ENCODE peak calls at places on chromosomes 6 and 20, in four cellular contexts. One of them, this sample, is unnamed.

GRCh38 chr6:74971631-74972030 is 234.2 kb downstream of the COL12A1 start:
- DNase-seq in SK-N-SH: no peak
- DNase-seq in GM12878: no peak
- DNase-seq in K562: no peak
- DNase-seq in this sample: no peak

GRCh38 chr6:47044418-47044817 is 2.3 kb upstream of the ADGRF1 start:
- DNase-seq in GM12878: no peak
- DNase-seq in K562: no peak
- DNase-seq in SK-N-SH: no peak
- DNase-seq in this sample: peak

GRCh38 chr20:46787986-46788762 is 78.7 kb downstream of the SLC2A10 start:
- DNase-seq in GM12878: no peak
- DNase-seq in K562: no peak
- DNase-seq in SK-N-SH: no peak
- DNase-seq in this sample: no peak

GRCh38 chr6:26025894-26026832 is 61.1 kb upstream of the HFE start:
- DNase-seq in GM12878: peak
- DNase-seq in K562: peak
- DNase-seq in SK-N-SH: peak
- DNase-seq in this sample: peak

GRCh38 chr6:38580030-38580429 is 59.7 kb downstream of the BTBD9 start:
- DNase-seq in GM12878: no peak
- DNase-seq in SK-N-SH: no peak
- DNase-seq in K562: peak
- DNase-seq in this sample: no peak

GRCh38 chr6:139852484-139853140 is 478.2 kb upstream of the CITED2 start:
- DNase-seq in K562: no peak
- DNase-seq in SK-N-SH: no peak
- DNase-seq in GM12878: no peak
- DNase-seq in this sample: no peak

GRCh38 chr6:15793288-15793687 is 130.5 kb upstream of the DTNBP1 start:
- DNase-seq in K562: peak
- DNase-seq in SK-N-SH: no peak
- DNase-seq in GM12878: no peak
- DNase-seq in this sample: no peak

GRCh38 chr6:39188577-39188976 is 40.7 kb downstream of the KCNK5 start:
- DNase-seq in GM12878: no peak
- DNase-seq in SK-N-SH: no peak
- DNase-seq in K562: peak
- DNase-seq in this sample: no peak

GRCh38 chr6:43714311-43715055 is 26.9 kb upstream of the MRPS18A start:
- DNase-seq in SK-N-SH: peak
- DNase-seq in K562: peak
- DNase-seq in GM12878: no peak
- DNase-seq in this sample: no peak

GRCh38 chr6:35736293-35736894 is 438 bp upstream of the ARMC12 start:
- DNase-seq in K562: peak
- DNase-seq in GM12878: no peak
- DNase-seq in SK-N-SH: peak
- DNase-seq in this sample: no peak

GRCh38 chr20:51542033-51542893 is at the start of gene NFATC2:
- DNase-seq in K562: peak
- DNase-seq in GM12878: no peak
- DNase-seq in SK-N-SH: peak
- DNase-seq in this sample: no peak

GRCh38 chr20:50244352-50245149 is 53.9 kb downstream of the CEBPB start:
- DNase-seq in K562: no peak
- DNase-seq in SK-N-SH: no peak
- DNase-seq in GM12878: no peak
- DNase-seq in this sample: peak

GRCh38 chr20:50523552-50524167 is 13.5 kb downstream of the PTPN1 start:
- DNase-seq in GM12878: no peak
- DNase-seq in SK-N-SH: no peak
- DNase-seq in K562: no peak
- DNase-seq in this sample: no peak

GRCh38 chr6:4935486-4935885 is 68.4 kb downstream of the RPP40 start:
- DNase-seq in K562: no peak
- DNase-seq in SK-N-SH: no peak
- DNase-seq in GM12878: no peak
- DNase-seq in this sample: no peak

GRCh38 chr20:50943091-50943490 is 11.9 kb upstream of the ADNP start:
- DNase-seq in GM12878: no peak
- DNase-seq in SK-N-SH: no peak
- DNase-seq in K562: no peak
- DNase-seq in this sample: no peak

GRCh38 chr20:4043329-4043728 is 28.0 kb upstream of the RNF24 start:
- DNase-seq in K562: no peak
- DNase-seq in GM12878: no peak
- DNase-seq in SK-N-SH: no peak
- DNase-seq in this sample: no peak

GRCh38 chr6:159060107-159060506 is 15.3 kb upstream of the TAGAP start:
- DNase-seq in K562: no peak
- DNase-seq in SK-N-SH: no peak
- DNase-seq in GM12878: no peak
- DNase-seq in this sample: no peak

GRCh38 chr6:18742406-18742805 is 355.3 kb downstream of the RNF144B start:
- DNase-seq in SK-N-SH: no peak
- DNase-seq in K562: no peak
- DNase-seq in GM12878: no peak
- DNase-seq in this sample: no peak

GRCh38 chr6:642805-643204 is 14.1 kb downstream of the HUS1B start:
- DNase-seq in K562: no peak
- DNase-seq in SK-N-SH: no peak
- DNase-seq in GM12878: no peak
- DNase-seq in this sample: no peak

GRCh38 chr6:91569071-91569470 is 982.2 kb upstream of the MAP3K7 start:
- DNase-seq in SK-N-SH: no peak
- DNase-seq in GM12878: no peak
- DNase-seq in K562: no peak
- DNase-seq in this sample: no peak

GRCh38 chr20:48155231-48155630 is 369.9 kb upstream of the SULF2 start:
- DNase-seq in SK-N-SH: no peak
- DNase-seq in K562: no peak
- DNase-seq in GM12878: no peak
- DNase-seq in this sample: no peak

GRCh38 chr20:16664031-16664430 is 65.8 kb upstream of the SNRPB2 start:
- DNase-seq in GM12878: no peak
- DNase-seq in SK-N-SH: no peak
- DNase-seq in K562: no peak
- DNase-seq in this sample: no peak

GRCh38 chr20:32574296-32575226 is 10.6 kb downstream of the NOL4L start:
- DNase-seq in GM12878: no peak
- DNase-seq in K562: peak
- DNase-seq in SK-N-SH: no peak
- DNase-seq in this sample: no peak

GRCh38 chr6:28551891-28552666 is 26.4 kb downstream of the GPX5 start:
- DNase-seq in SK-N-SH: no peak
- DNase-seq in GM12878: no peak
- DNase-seq in K562: no peak
- DNase-seq in this sample: no peak

GRCh38 chr6:24752917-24753486 is 21.7 kb upstream of the GMNN start:
- DNase-seq in K562: no peak
- DNase-seq in SK-N-SH: no peak
- DNase-seq in GM12878: no peak
- DNase-seq in this sample: no peak

GRCh38 chr6:15401769-15402250 is 155.9 kb downstream of the JARID2 start:
- DNase-seq in GM12878: no peak
- DNase-seq in K562: no peak
- DNase-seq in SK-N-SH: no peak
- DNase-seq in this sample: no peak

GRCh38 chr6:161168281-161168891 is 105.5 kb downstream of the AGPAT4 start:
- DNase-seq in SK-N-SH: peak
- DNase-seq in K562: no peak
- DNase-seq in GM12878: no peak
- DNase-seq in this sample: peak

GRCh38 chr6:127641905-127642304 is 64.9 kb downstream of the C6orf58 start:
- DNase-seq in GM12878: no peak
- DNase-seq in K562: no peak
- DNase-seq in SK-N-SH: peak
- DNase-seq in this sample: peak

GRCh38 chr6:26270903-26271639 is 93.9 kb upstream of the BTN3A2 start:
- DNase-seq in GM12878: peak
- DNase-seq in K562: no peak
- DNase-seq in SK-N-SH: peak
- DNase-seq in this sample: no peak

GRCh38 chr6:156883497-156884252 is 106.5 kb downstream of the ARID1B start:
- DNase-seq in SK-N-SH: no peak
- DNase-seq in K562: no peak
- DNase-seq in GM12878: no peak
- DNase-seq in this sample: no peak

GRCh38 chr6:144634371-144634770 is 349.2 kb downstream of the UTRN start:
- DNase-seq in SK-N-SH: no peak
- DNase-seq in GM12878: no peak
- DNase-seq in K562: no peak
- DNase-seq in this sample: no peak

GRCh38 chr20:40687384-40688128 is 1.5 kb downstream of the MAFB start:
- DNase-seq in SK-N-SH: peak
- DNase-seq in K562: no peak
- DNase-seq in GM12878: no peak
- DNase-seq in this sample: no peak

GRCh38 chr20:63567382-63568169 is 6.5 kb downstream of the HELZ2 start:
- DNase-seq in GM12878: peak
- DNase-seq in K562: no peak
- DNase-seq in SK-N-SH: no peak
- DNase-seq in this sample: no peak

GRCh38 chr6:22756365-22756764 is 187.0 kb downstream of the HDGFL1 start:
- DNase-seq in GM12878: no peak
- DNase-seq in K562: no peak
- DNase-seq in SK-N-SH: no peak
- DNase-seq in this sample: no peak

GRCh38 chr20:57095426-57095825 is 171.0 kb downstream of the BMP7 start:
- DNase-seq in K562: no peak
- DNase-seq in GM12878: no peak
- DNase-seq in SK-N-SH: no peak
- DNase-seq in this sample: no peak

GRCh38 chr20:8385247-8385646 is 253.2 kb downstream of the PLCB1 start:
- DNase-seq in GM12878: no peak
- DNase-seq in SK-N-SH: no peak
- DNase-seq in K562: no peak
- DNase-seq in this sample: no peak
- TF ChIP-seq SIN3A in GM12878: no peak
- TF ChIP-seq SIN3A in SK-N-SH: no peak
- TF ChIP-seq SIN3A in K562: no peak
- TF ChIP-seq SIN3A in this sample: no peak

GRCh38 chr6:71383476-71383875 is 94.9 kb downstream of the OGFRL1 start:
- DNase-seq in K562: no peak
- DNase-seq in SK-N-SH: no peak
- DNase-seq in GM12878: no peak
- DNase-seq in this sample: peak
- TF ChIP-seq SIN3A in K562: no peak
- TF ChIP-seq SIN3A in SK-N-SH: no peak
- TF ChIP-seq SIN3A in GM12878: no peak
- TF ChIP-seq SIN3A in this sample: no peak

DNA sequence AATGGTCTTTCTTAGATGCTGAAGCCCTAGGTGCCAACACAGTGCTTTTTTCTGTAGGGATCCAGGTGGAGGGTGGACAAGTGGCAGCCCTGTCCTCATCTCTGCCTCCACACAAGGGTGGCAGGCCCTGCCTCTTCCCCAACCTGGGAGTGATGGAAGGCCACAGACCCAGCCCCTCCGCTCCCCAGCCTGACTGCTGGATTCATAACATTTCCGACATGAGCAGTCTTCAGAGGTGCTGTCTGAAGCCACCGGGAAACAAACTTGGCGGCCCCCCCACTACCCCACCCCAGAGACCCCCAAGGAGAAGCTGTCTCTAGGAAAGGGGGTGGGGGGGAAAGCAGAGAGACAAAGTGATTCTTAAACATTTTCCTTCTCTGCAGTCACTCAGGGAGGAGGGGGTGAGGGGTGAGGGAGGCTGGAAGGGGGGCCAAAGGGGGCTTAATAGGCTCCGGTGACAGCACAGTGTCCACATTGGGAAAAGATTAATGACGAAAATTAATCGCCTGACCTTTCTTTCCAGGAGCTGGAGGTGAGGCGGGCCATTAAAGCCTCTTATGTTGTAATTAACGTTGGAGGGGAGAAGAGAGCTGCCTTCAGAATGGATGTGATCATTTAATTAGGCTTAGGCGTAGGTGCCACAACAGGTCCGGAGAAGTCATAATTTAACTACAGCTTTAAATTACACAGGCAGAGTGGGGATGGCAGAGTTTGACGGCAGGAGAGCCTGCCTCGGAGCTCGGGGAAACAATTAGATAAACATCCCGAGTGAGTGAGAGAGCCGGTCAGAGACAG is 76.8 kb upstream of the FOXP4 start:
- DNase-seq in K562: no peak
- DNase-seq in GM12878: no peak
- DNase-seq in SK-N-SH: no peak
- DNase-seq in this sample: no peak
- TF ChIP-seq SIN3A in K562: no peak
- TF ChIP-seq SIN3A in GM12878: no peak
- TF ChIP-seq SIN3A in SK-N-SH: no peak
- TF ChIP-seq SIN3A in this sample: no peak

GRCh38 chr20:6483727-6484126 is 283.8 kb upstream of the BMP2 start:
- DNase-seq in SK-N-SH: no peak
- DNase-seq in K562: no peak
- DNase-seq in GM12878: no peak
- DNase-seq in this sample: no peak

GRCh38 chr20:6485376-6485775 is 282.1 kb upstream of the BMP2 start:
- DNase-seq in K562: no peak
- DNase-seq in GM12878: no peak
- DNase-seq in SK-N-SH: no peak
- DNase-seq in this sample: no peak

GRCh38 chr20:6490849-6491248 is 276.6 kb upstream of the BMP2 start:
- DNase-seq in SK-N-SH: no peak
- DNase-seq in GM12878: no peak
- DNase-seq in K562: no peak
- DNase-seq in this sample: no peak

GRCh38 chr20:6492396-6493055 is 275.0 kb upstream of the BMP2 start:
- DNase-seq in SK-N-SH: no peak
- DNase-seq in GM12878: no peak
- DNase-seq in K562: no peak
- DNase-seq in this sample: no peak

DNA sequence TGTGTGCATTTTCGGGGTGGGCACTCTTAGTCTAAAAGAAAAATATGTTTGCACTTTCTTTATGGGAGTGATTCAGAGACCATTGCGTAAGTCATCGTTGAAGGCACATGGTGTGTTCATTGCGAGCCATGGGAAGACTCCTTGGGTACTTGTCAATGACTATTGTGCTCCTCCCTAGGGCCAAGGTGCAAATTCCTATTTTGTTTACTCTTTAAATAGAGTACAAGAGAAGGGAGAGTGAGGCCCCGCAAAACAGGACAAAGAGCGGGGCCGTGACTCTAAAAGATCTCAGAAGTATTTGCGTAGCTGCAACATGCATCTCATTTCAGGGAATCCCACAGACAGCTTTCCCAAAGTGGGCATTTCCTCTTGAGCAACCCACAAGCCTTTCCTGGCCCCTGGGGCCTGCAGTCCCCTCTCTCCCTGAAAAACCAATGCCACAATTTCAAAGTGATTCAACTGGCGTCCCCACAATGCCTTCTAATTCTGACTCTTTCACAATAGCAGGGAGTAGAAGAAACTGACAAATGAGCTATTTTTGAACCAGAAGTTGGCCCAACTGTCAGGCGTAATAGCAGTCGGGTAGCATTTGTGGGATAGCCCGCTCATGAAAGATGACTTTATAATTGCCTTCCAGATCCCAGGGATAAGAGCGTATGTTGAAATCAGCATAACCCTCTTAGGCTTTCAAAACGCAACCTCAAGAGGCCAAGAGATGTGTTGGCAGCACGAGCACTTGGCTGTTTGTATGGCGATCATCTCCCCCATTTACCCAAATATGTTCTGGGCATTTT is 277.9 kb upstream of the BMP2 start:
- DNase-seq in K562: no peak
- DNase-seq in GM12878: no peak
- DNase-seq in SK-N-SH: no peak
- DNase-seq in this sample: no peak
- TF ChIP-seq SIN3A in K562: no peak
- TF ChIP-seq SIN3A in GM12878: no peak
- TF ChIP-seq SIN3A in SK-N-SH: no peak
- TF ChIP-seq SIN3A in this sample: no peak

This sample was measured in HCT116.